ENCODE peak calls at places on chromosomes 3 and 15, in six cellular contexts. One of them, this sample, is unnamed.

GRCh38 chr3:29324180-29324651 is 43.3 kb downstream of the RBMS3 start:
- DNase-seq in GM12878: peak
- DNase-seq in K562: no peak
- DNase-seq in H1: no peak
- DNase-seq in HepG2: no peak
- DNase-seq in GM12891: peak
- DNase-seq in this sample: no peak

GRCh38 chr15:67101981-67102929 is 36.9 kb downstream of the SMAD3 start:
- DNase-seq in K562: no peak
- DNase-seq in H1: no peak
- DNase-seq in HepG2: no peak
- DNase-seq in GM12891: no peak
- DNase-seq in GM12878: peak
- DNase-seq in this sample: no peak

GRCh38 chr3:22886394-22886793 is 316.7 kb upstream of the UBE2E2 start:
- DNase-seq in K562: no peak
- DNase-seq in GM12878: no peak
- DNase-seq in GM12891: no peak
- DNase-seq in HepG2: no peak
- DNase-seq in H1: no peak
- DNase-seq in this sample: no peak

GRCh38 chr15:93656041-93656440 is 567.0 kb upstream of the RGMA start:
- DNase-seq in H1: no peak
- DNase-seq in GM12891: no peak
- DNase-seq in HepG2: no peak
- DNase-seq in K562: no peak
- DNase-seq in GM12878: no peak
- DNase-seq in this sample: no peak

GRCh38 chr3:12833226-12834161 is 7.9 kb downstream of the RPL32 start:
- DNase-seq in H1: no peak
- DNase-seq in GM12891: no peak
- DNase-seq in K562: no peak
- DNase-seq in HepG2: no peak
- DNase-seq in GM12878: no peak
- DNase-seq in this sample: no peak

GRCh38 chr3:188432826-188433525 is 279.0 kb downstream of the LPP start:
- DNase-seq in GM12878: no peak
- DNase-seq in K562: no peak
- DNase-seq in GM12891: no peak
- DNase-seq in HepG2: no peak
- DNase-seq in H1: no peak
- DNase-seq in this sample: no peak

GRCh38 chr15:76177491-76178040 is 117.8 kb downstream of the TMEM266 start:
- DNase-seq in GM12878: no peak
- DNase-seq in GM12891: no peak
- DNase-seq in K562: no peak
- DNase-seq in HepG2: peak
- DNase-seq in H1: no peak
- DNase-seq in this sample: no peak

GRCh38 chr3:42216302-42216701 is 49.7 kb downstream of the CCK start:
- DNase-seq in GM12878: no peak
- DNase-seq in K562: no peak
- DNase-seq in HepG2: no peak
- DNase-seq in GM12891: no peak
- DNase-seq in H1: no peak
- DNase-seq in this sample: no peak

GRCh38 chr15:50112488-50113186 is 6.4 kb downstream of the ATP8B4 start:
- DNase-seq in GM12891: no peak
- DNase-seq in K562: no peak
- DNase-seq in H1: no peak
- DNase-seq in GM12878: no peak
- DNase-seq in HepG2: no peak
- DNase-seq in this sample: no peak

GRCh38 chr3:65490132-65490531 is 548.6 kb downstream of the MAGI1 start:
- DNase-seq in HepG2: no peak
- DNase-seq in GM12891: no peak
- DNase-seq in H1: no peak
- DNase-seq in GM12878: no peak
- DNase-seq in K562: no peak
- DNase-seq in this sample: no peak

GRCh38 chr3:187104956-187105355 is 34.3 kb downstream of the RPL39L start:
- DNase-seq in GM12878: no peak
- DNase-seq in H1: no peak
- DNase-seq in GM12891: no peak
- DNase-seq in HepG2: no peak
- DNase-seq in K562: no peak
- DNase-seq in this sample: no peak

GRCh38 chr3:24605511-24605910 is 110.9 kb upstream of the THRB start:
- DNase-seq in GM12878: no peak
- DNase-seq in HepG2: no peak
- DNase-seq in H1: no peak
- DNase-seq in K562: no peak
- DNase-seq in GM12891: no peak
- DNase-seq in this sample: no peak

GRCh38 chr3:132787616-132788015 is 65.4 kb upstream of the NPHP3 start:
- DNase-seq in GM12878: no peak
- DNase-seq in GM12891: no peak
- DNase-seq in K562: no peak
- DNase-seq in HepG2: no peak
- DNase-seq in H1: no peak
- DNase-seq in this sample: no peak

GRCh38 chr3:121989943-121990342 is 32.1 kb downstream of the ILDR1 start:
- DNase-seq in HepG2: no peak
- DNase-seq in K562: no peak
- DNase-seq in H1: no peak
- DNase-seq in GM12891: no peak
- DNase-seq in GM12878: no peak
- DNase-seq in this sample: no peak

GRCh38 chr3:178496911-178497310 is 39.3 kb upstream of the KCNMB2 start:
- DNase-seq in K562: no peak
- DNase-seq in H1: no peak
- DNase-seq in GM12891: no peak
- DNase-seq in HepG2: no peak
- DNase-seq in GM12878: no peak
- DNase-seq in this sample: no peak

GRCh38 chr3:186825294-186825821 is 17.2 kb upstream of the ADIPOQ start:
- DNase-seq in GM12891: no peak
- DNase-seq in HepG2: no peak
- DNase-seq in H1: no peak
- DNase-seq in K562: peak
- DNase-seq in GM12878: no peak
- DNase-seq in this sample: no peak

GRCh38 chr3:133455281-133455680 is 55.4 kb downstream of the BFSP2 start:
- DNase-seq in K562: no peak
- DNase-seq in H1: no peak
- DNase-seq in GM12891: no peak
- DNase-seq in HepG2: no peak
- DNase-seq in GM12878: no peak
- DNase-seq in this sample: no peak

GRCh38 chr15:50224606-50225005 is 40.9 kb downstream of the HDC start:
- DNase-seq in HepG2: no peak
- DNase-seq in GM12891: no peak
- DNase-seq in K562: no peak
- DNase-seq in H1: no peak
- DNase-seq in GM12878: no peak
- DNase-seq in this sample: no peak

DNA sequence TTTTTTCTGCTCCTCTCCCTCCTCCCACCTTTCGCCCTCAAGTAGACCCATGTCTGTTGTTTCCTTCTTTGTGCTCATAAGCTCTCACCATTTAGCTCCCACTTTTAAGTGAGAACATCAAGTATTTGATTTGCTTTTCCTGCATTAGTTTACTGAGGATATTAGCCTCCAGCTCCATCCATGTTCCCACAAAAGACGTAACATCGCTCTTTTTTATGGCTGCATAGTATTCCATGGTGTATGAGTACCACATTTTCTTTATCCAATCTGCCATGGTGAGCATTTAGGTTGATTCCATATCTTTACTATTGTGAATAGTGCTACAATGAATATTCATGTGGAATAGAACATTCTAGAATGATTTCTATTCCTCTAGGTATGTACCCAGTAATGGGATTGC is 178.6 kb downstream of the RYR3 start:
- DNase-seq in GM12878: no peak
- DNase-seq in H1: no peak
- DNase-seq in GM12891: no peak
- DNase-seq in K562: no peak
- DNase-seq in HepG2: no peak
- DNase-seq in this sample: no peak
- TF ChIP-seq POLR2AphosphoS5 in GM12878: no peak
- TF ChIP-seq POLR2AphosphoS5 in H1: no peak
- TF ChIP-seq POLR2AphosphoS5 in GM12891: no peak
- TF ChIP-seq POLR2AphosphoS5 in K562: no peak
- TF ChIP-seq POLR2AphosphoS5 in HepG2: no peak
- TF ChIP-seq POLR2AphosphoS5 in this sample: no peak

DNA sequence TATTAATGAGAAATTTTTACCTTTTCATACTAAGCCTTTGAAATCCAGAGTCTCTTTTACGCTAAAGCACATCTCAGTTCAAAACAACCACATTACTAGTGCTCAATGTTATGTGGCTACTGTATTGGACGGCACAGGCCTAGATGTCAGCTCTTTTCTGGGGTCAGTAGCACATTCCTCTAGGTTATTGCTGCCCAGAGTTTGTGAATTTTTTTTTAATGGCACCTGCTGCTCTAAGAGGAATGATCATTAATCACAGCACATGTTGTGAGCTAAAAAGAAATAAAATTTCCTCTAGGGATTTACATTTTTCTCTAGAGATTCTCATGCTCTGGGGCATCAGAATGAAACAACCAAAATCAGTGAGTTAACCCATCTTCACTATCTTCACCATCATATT is 436.8 kb upstream of the THBS1 start:
- DNase-seq in GM12891: no peak
- DNase-seq in K562: no peak
- DNase-seq in GM12878: no peak
- DNase-seq in HepG2: no peak
- DNase-seq in H1: no peak
- DNase-seq in this sample: no peak
- TF ChIP-seq POLR2A in GM12891: no peak
- TF ChIP-seq POLR2A in K562: no peak
- TF ChIP-seq POLR2A in GM12878: no peak
- TF ChIP-seq POLR2A in HepG2: no peak
- TF ChIP-seq POLR2A in H1: no peak
- TF ChIP-seq POLR2A in this sample: no peak

GRCh38 chr15:65259367-65259781 is 27.3 kb downstream of the PARP16 start:
- DNase-seq in GM12878: no peak
- DNase-seq in GM12891: no peak
- DNase-seq in HepG2: no peak
- DNase-seq in H1: no peak
- DNase-seq in K562: no peak
- DNase-seq in this sample: no peak
- TF ChIP-seq TAF1 in GM12878: no peak
- TF ChIP-seq TAF1 in GM12891: no peak
- TF ChIP-seq TAF1 in HepG2: no peak
- TF ChIP-seq TAF1 in H1: no peak
- TF ChIP-seq TAF1 in K562: no peak
- TF ChIP-seq TAF1 in this sample: no peak

DNA sequence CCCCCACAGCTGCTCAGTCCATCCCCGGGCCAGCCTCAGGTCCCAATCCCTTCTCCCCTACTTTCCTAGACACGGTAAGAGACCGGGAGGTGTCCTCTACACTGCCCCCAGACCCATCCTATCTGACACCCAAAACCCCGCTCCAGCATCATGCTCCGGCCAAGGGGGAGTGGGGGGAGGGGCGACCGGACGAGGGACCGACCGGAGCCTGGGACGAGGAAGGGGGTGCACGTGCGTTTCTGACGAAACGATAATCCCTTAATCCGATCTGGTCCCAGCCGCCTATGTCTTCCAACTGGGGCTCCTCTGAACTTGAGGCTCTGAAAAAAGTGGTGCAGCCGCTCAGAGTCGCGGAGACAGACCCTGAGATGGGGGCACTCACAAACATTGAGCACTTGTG is 484 bp downstream of the CPLX3 start:
- DNase-seq in GM12891: no peak
- DNase-seq in GM12878: no peak
- DNase-seq in HepG2: no peak
- DNase-seq in K562: no peak
- DNase-seq in H1: no peak
- DNase-seq in this sample: no peak
- TF ChIP-seq POLR2AphosphoS5 in GM12891: no peak
- TF ChIP-seq POLR2AphosphoS5 in GM12878: no peak
- TF ChIP-seq POLR2AphosphoS5 in HepG2: no peak
- TF ChIP-seq POLR2AphosphoS5 in K562: no peak
- TF ChIP-seq POLR2AphosphoS5 in H1: no peak
- TF ChIP-seq POLR2AphosphoS5 in this sample: no peak

DNA sequence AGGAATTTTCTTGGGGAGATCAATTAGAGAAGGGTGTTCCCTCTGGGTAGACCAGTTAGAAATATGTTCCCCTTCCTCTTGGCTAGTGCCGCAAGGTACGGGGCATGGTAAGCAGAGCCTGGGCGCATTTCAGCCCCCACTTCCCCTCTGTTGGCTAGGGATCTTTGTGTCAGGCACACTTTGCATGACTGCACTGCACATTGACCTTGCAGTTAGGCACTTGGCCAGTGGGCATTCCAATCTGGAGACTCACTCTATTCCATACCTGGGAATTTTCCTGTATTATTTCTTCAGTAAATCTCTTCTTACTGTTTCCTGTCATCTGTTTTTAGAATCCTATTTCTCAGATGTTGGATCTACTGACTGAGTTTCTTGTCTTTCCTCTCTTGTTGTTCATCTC is 30.0 kb upstream of the CACNA1D start:
- DNase-seq in H1: no peak
- DNase-seq in HepG2: peak
- DNase-seq in GM12878: no peak
- DNase-seq in GM12891: no peak
- DNase-seq in K562: no peak
- DNase-seq in this sample: no peak
- TF ChIP-seq POLR2A in H1: no peak
- TF ChIP-seq POLR2A in HepG2: no peak
- TF ChIP-seq POLR2A in GM12878: no peak
- TF ChIP-seq POLR2A in GM12891: no peak
- TF ChIP-seq POLR2A in K562: no peak
- TF ChIP-seq POLR2A in this sample: no peak

GRCh38 chr3:17680530-17680929 is 61.9 kb downstream of the TBC1D5 start:
- DNase-seq in K562: no peak
- DNase-seq in H1: no peak
- DNase-seq in GM12878: no peak
- DNase-seq in GM12891: no peak
- DNase-seq in HepG2: no peak
- DNase-seq in this sample: no peak
- TF ChIP-seq TAF1 in K562: no peak
- TF ChIP-seq TAF1 in H1: no peak
- TF ChIP-seq TAF1 in GM12878: no peak
- TF ChIP-seq TAF1 in GM12891: no peak
- TF ChIP-seq TAF1 in HepG2: no peak
- TF ChIP-seq TAF1 in this sample: no peak